ENCODE peak calls at places on chromosome 9, in four cellular contexts. X, T, H and E are unnamed samples.

GRCh38 chr9:613771-614347 is 227.6 kb upstream of the DMRT1 start:
- DNase-seq in T (peak; percentile 70), X (peak; percentile 15), H (peak; percentile 18), E (peak; percentile 66)

GRCh38 chr9:129643706-129644105 is 1.8 kb upstream of the ASB6 start:
- DNase-seq in T (no peak), X (no peak), H (no peak), E (no peak)

GRCh38 chr9:137267933-137268355 is 9.6 kb upstream of the TOR4A start:
- DNase-seq in X (no peak), T (no peak), H (no peak), E (no peak)

GRCh38 chr9:69176446-69177135 is 2.5 kb downstream of the TJP2 start:
- DNase-seq in X (no peak), T (no peak), H (no peak), E (no peak)

GRCh38 chr9:28774433-28775029 is 1201.2 kb upstream of the C9orf72 start:
- DNase-seq in T (no peak), X (peak; percentile 34), H (no peak), E (no peak)

GRCh38 chr9:19922476-19923118 is 133.8 kb upstream of the SLC24A2 start:
- DNase-seq in H (peak; percentile 19), T (peak; percentile 44), X (peak; percentile 72), E (peak; percentile 34)

GRCh38 chr9:95085036-95085770 is 232.3 kb downstream of the FANCC start:
- DNase-seq in T (no peak), X (no peak), H (no peak), E (no peak)

GRCh38 chr9:134662143-134662876 is 20.7 kb downstream of the COL5A1 start:
- DNase-seq in H (no peak), T (no peak), X (peak; percentile 81), E (no peak)

GRCh38 chr9:109426621-109427402 is 71.3 kb downstream of the PTPN3 start:
- DNase-seq in T (no peak), H (no peak), X (no peak), E (no peak)

GRCh38 chr9:114792396-114792795 is 13.4 kb downstream of the TNFSF15 start:
- DNase-seq in H (no peak), X (no peak), T (no peak), E (no peak)

GRCh38 chr9:14062449-14063187 is 251.3 kb downstream of the NFIB start:
- DNase-seq in T (no peak), H (no peak), X (peak; percentile 53), E (no peak)

GRCh38 chr9:107243757-107244156 is 39.3 kb upstream of the RAD23B start:
- DNase-seq in H (no peak), T (no peak), X (no peak), E (no peak)

GRCh38 chr9:129491486-129491855 is 129.4 kb downstream of the C9orf50 start:
- DNase-seq in H (no peak), X (no peak), T (no peak), E (no peak)

GRCh38 chr9:85408494-85408893 is 333.3 kb downstream of the AGTPBP1 start:
- DNase-seq in X (no peak), T (no peak), H (no peak), E (no peak)

GRCh38 chr9:125143377-125144090 is at the start of gene SCAI:
- DNase-seq in T (peak; percentile 100), X (peak; percentile 98), H (peak; percentile 99), E (peak; percentile 99)

GRCh38 chr9:125142560-125143376 is 560 bp downstream of the SCAI start:
- DNase-seq in X (no peak), H (no peak), T (peak; percentile 61), E (peak; percentile 71)

GRCh38 chr9:125147401-125147951 is 4.1 kb upstream of the SCAI start:
- DNase-seq in X (peak; percentile 15), H (no peak), T (no peak), E (no peak)

GRCh38 chr9:125145425-125145824 is 2.1 kb upstream of the SCAI start:
- DNase-seq in X (no peak), H (no peak), T (no peak), E (no peak)

GRCh38 chr9:125146247-125146646 is 2.9 kb upstream of the SCAI start:
- DNase-seq in H (no peak), X (no peak), T (no peak), E (no peak)
- TF ChIP-seq USF2 in H (no peak), X (no peak), T (no peak), E (no peak)

GRCh38 chr9:127207734-127208410 is 56.7 kb upstream of the GARNL3 start:
- DNase-seq in T (no peak), X (no peak), H (no peak), E (no peak)
- TF ChIP-seq TEAD4 in T (no peak), X (no peak), H (no peak), E (no peak)

GRCh38 chr9:125904155-125904841 is 157.1 kb downstream of the PBX3 start:
- DNase-seq in H (no peak), T (no peak), X (no peak), E (no peak)
- TF ChIP-seq USF2 in H (no peak), T (no peak), X (no peak), E (no peak)

DNA sequence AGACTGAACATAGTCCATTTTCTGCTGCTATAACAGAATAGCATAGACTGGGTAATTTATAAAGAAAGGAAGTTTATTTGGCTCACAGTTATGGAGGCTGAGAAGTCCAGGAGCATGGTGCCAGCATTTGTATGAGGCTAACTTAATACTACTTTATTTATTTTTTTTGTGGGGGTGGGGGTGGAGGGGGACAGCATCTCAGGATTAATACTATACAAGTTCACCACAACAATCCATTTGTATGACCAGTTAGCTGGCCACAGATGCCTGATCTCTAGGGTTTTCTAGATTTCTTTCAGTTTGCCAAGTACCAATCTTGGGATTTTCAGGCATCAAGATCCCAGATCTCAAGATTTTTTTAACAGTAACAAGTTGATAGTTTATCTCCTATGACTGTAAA is 20.3 kb downstream of the ANGPTL2 start:
- DNase-seq in X (no peak), H (no peak), T (no peak), E (no peak)
- TF ChIP-seq TEAD4 in X (no peak), H (no peak), T (no peak), E (no peak)

DNA sequence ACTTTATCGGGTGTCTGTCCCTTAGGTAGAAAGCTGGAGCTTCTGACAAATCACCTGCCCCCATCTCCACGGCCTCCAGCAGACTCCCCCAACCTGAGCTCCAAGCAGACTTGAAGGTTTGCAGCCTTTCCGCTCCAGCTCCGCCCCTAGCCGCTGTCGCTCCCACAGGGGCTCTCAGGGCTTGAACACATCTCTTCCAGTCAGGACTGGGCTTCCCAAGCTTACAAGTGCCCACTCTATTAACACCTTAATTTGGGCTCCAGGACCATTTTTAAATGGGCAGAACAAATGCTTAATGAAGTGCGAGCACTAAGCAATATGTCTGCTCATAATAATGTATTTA is 17.2 kb upstream of the SLC25A51 start:
- DNase-seq in X (no peak), H (no peak), T (no peak), E (no peak)
- TF ChIP-seq USF2 in X (no peak), H (no peak), T (no peak), E (no peak)

DNA sequence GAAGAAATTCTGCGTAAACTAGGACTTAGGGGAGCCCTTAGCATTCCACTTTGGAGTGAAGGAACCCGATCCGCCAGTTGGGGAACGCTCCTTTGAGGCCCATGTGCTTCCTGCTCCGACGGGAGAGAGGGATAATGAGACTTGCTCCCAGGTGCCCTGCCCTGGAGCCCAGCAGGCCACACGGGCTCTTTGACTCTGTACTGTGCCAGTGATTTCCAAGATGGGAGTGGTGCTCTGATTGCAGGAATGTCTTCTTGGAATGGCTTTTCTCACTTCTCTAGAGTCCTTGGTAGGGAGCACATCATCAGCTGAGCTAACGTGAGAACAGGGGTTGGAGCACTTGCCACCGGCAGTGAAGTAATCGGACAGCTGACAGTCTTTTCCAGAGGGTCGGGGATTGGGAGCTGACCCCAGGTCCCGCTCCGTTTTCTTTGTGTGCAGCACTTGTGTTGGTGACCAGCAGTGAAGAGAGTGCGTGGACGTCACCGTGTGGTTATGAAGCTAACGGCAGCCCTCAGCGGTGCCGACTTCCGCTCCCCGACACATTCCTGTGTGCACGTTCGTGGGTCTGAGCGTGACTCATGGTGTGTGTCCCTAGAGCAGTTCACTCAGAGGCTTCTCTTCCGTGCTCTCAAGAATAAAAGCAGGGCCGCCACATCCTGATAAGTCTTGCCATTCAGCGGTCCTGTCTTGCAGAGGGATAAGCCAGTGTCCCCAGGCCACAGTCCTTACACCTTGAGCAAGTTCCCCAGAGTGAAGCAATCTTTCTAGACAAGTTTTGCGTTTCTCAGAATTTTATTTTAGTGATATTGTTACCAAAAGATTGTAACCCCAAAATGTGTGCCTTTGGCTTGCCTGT is 25.6 kb downstream of the ABL1 start:
- DNase-seq in X (no peak), T (no peak), H (peak; percentile 94), E (no peak)
- TF ChIP-seq TEAD4 in X (peak; percentile 34), T (no peak), H (no peak), E (no peak)

GRCh38 chr9:101738566-101739183 is at the start of gene GRIN3A:
- DNase-seq in H (peak; percentile 7), X (peak; percentile 39), T (peak; percentile 63), E (no peak)
- TF ChIP-seq USF2 in H (no peak), X (no peak), T (no peak), E (no peak)

DNA sequence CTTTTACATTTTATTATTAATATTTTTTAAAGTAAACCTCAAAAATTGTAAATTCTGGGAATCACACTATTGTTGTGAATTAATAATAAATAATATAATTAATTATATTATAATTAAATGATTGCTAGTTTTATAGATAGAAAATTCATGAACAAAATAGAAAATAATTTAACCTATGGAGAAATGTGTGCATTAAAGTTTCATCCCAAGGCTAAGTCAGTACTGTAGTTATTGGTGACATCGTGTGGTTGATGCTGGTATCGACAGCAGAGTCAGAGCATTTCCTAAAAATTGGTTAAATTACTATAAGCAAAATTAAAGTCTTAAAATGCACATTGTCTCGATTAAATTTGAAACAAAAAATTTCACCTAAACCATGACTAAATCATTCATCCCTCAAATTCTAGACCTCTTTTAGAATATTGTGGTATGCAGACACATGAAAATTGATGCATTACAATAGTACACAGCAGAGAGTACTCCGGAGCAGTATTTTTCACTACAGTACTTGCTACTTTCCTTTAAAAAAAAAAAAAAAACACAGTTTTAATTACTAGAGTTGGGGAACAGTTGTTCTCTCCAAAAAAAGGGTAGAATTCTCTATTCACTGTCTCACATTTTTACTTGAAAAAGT is 73.9 kb downstream of the RORB start:
- DNase-seq in H (peak; percentile 12), T (peak; percentile 25), X (peak; percentile 41), E (no peak)
- TF ChIP-seq TEAD4 in H (no peak), T (no peak), X (no peak), E (no peak)